ENCODE peak calls at places on chromosomes 13 and 19, in four cellular contexts. One of them, this sample, is unnamed. For H3K4me1 and H3K9me3, the result is how much of the 10 kb centered on the place peaks cover.

GRCh38 chr13:108120332-108120731 is 95.0 kb downstream of the LIG4 start:
- DNase-seq in PC-3: no peak
- DNase-seq in H9: peak
- DNase-seq in HCT116: no peak
- DNase-seq in this sample: no peak

GRCh38 chr13:42041017-42041683 is 7.3 kb upstream of the DGKH start:
- DNase-seq in PC-3: peak
- DNase-seq in H9: peak
- DNase-seq in HCT116: peak
- DNase-seq in this sample: peak

GRCh38 chr19:47432499-47432898 is 13.2 kb upstream of the MEIS3 start:
- DNase-seq in PC-3: no peak
- DNase-seq in H9: no peak
- DNase-seq in HCT116: no peak
- DNase-seq in this sample: no peak

GRCh38 chr13:78625384-78625783 is 22.0 kb upstream of the POU4F1 start:
- DNase-seq in PC-3: no peak
- DNase-seq in H9: no peak
- DNase-seq in HCT116: no peak
- DNase-seq in this sample: no peak

GRCh38 chr13:66835040-66835628 is 395.0 kb downstream of the PCDH9 start:
- DNase-seq in PC-3: no peak
- DNase-seq in H9: no peak
- DNase-seq in HCT116: no peak
- DNase-seq in this sample: peak

GRCh38 chr13:95745289-95745688 is 68.3 kb downstream of the DNAJC3 start:
- DNase-seq in PC-3: no peak
- DNase-seq in H9: peak
- DNase-seq in HCT116: no peak
- DNase-seq in this sample: no peak

GRCh38 chr13:24265453-24265852 is 43.9 kb upstream of the C1QTNF9 start:
- DNase-seq in PC-3: no peak
- DNase-seq in H9: no peak
- DNase-seq in HCT116: no peak
- DNase-seq in this sample: no peak

GRCh38 chr19:32178841-32179410 is 166.5 kb upstream of the ZNF507 start:
- DNase-seq in PC-3: no peak
- DNase-seq in H9: no peak
- DNase-seq in HCT116: no peak
- DNase-seq in this sample: no peak

GRCh38 chr19:47019431-47020041 is at the start of gene NPAS1:
- DNase-seq in PC-3: no peak
- DNase-seq in H9: peak
- DNase-seq in HCT116: no peak
- DNase-seq in this sample: peak

GRCh38 chr19:44924243-44924725 is 9.9 kb downstream of the APOC1 start:
- DNase-seq in PC-3: no peak
- DNase-seq in H9: no peak
- DNase-seq in HCT116: no peak
- DNase-seq in this sample: no peak

GRCh38 chr13:26558074-26558805 is 757 bp downstream of the WASF3 start:
- DNase-seq in PC-3: no peak
- DNase-seq in H9: no peak
- DNase-seq in HCT116: no peak
- DNase-seq in this sample: peak

GRCh38 chr13:114211446-114211845 is 23.3 kb upstream of the CDC16 start:
- DNase-seq in PC-3: no peak
- DNase-seq in H9: no peak
- DNase-seq in HCT116: no peak
- DNase-seq in this sample: no peak

GRCh38 chr19:18846862-18847515 is 15.2 kb downstream of the UPF1 start:
- DNase-seq in PC-3: peak
- DNase-seq in H9: peak
- DNase-seq in HCT116: no peak
- DNase-seq in this sample: peak

GRCh38 chr13:24267283-24267682 is 42.1 kb upstream of the C1QTNF9 start:
- DNase-seq in PC-3: no peak
- DNase-seq in H9: no peak
- DNase-seq in HCT116: no peak
- DNase-seq in this sample: no peak

DNA sequence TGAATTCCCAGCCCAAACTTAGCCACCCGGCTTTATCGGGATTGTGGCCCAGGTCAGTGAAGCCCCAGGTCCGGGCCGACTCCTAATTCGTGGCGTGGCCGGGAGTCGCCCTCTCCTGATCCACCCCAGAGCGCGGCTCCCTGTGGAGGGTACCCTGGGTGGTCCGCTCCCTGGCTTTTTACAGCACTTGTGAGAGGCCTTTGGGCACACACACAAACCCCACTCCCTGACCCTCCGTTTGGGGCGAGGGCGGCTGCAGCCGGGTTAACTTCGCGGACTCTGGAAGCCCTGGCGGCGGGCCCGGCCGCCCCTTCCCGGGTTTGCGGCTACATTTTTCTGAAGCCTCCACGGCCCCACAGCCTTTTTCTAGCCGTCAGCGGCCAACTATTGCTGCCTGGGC is 56.5 kb downstream of the ZNF568 start:
- DNase-seq in PC-3: no peak
- DNase-seq in H9: no peak
- DNase-seq in HCT116: no peak
- DNase-seq in this sample: no peak
- H3K9ac ChIP-seq in PC-3: no peak
- H3K9ac ChIP-seq in H9: no peak
- H3K9ac ChIP-seq in HCT116: no peak
- H3K9ac ChIP-seq in this sample: peak

GRCh38 chr13:29513002-29513980 is 82.2 kb downstream of the SLC7A1 start:
- DNase-seq in PC-3: peak
- DNase-seq in H9: no peak
- DNase-seq in HCT116: no peak
- DNase-seq in this sample: no peak
- H3K4me1 ChIP-seq in PC-3: under half
- H3K4me1 ChIP-seq in H9: under half
- H3K4me1 ChIP-seq in HCT116: under half
- H3K4me1 ChIP-seq in this sample: half or more

DNA sequence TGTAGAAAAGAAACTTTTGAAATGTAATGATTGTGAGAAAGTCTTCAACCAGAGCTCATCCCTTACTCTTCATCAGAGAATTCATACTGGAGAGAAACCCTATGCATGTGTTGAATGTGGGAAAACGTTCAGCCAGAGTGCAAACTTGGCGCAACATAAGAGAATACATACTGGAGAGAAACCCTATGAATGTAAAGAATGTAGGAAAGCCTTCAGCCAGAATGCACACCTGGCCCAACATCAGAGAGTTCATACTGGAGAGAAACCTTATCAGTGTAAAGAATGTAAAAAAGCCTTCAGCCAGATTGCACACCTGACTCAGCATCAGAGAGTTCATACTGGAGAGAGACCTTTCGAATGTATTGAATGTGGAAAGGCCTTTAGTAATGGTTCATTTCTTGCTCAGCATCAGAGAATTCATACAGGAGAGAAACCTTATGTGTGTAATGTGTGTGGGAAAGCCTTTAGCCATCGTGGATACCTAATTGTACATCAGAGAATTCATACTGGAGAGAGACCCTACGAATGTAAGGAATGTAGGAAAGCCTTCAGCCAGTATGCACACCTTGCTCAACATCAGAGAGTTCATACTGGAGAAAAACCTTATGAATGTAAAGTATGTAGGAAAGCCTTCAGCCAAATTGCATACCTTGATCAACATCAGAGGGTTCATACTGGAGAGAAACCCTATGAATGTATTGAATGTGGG is 19.3 kb downstream of the ZNF583 start:
- DNase-seq in PC-3: no peak
- DNase-seq in H9: no peak
- DNase-seq in HCT116: no peak
- DNase-seq in this sample: no peak
- H3K9me3 ChIP-seq in PC-3: half or more
- H3K9me3 ChIP-seq in H9: half or more
- H3K9me3 ChIP-seq in HCT116: under half
- H3K9me3 ChIP-seq in this sample: half or more

GRCh38 chr19:6279620-6279930 is 200 bp downstream of the MLLT1 start:
- DNase-seq in PC-3: no peak
- DNase-seq in H9: no peak
- DNase-seq in HCT116: no peak
- DNase-seq in this sample: no peak

GRCh38 chr19:6276447-6276846 is 3.3 kb downstream of the MLLT1 start:
- DNase-seq in PC-3: no peak
- DNase-seq in H9: no peak
- DNase-seq in HCT116: no peak
- DNase-seq in this sample: peak

GRCh38 chr19:6279931-6280591 is at the start of gene MLLT1:
- DNase-seq in PC-3: peak
- DNase-seq in H9: peak
- DNase-seq in HCT116: peak
- DNase-seq in this sample: peak

GRCh38 chr19:6278740-6279619 is 795 bp downstream of the MLLT1 start:
- DNase-seq in PC-3: no peak
- DNase-seq in H9: no peak
- DNase-seq in HCT116: no peak
- DNase-seq in this sample: peak

GRCh38 chr19:6278051-6278450 is 1.7 kb downstream of the MLLT1 start:
- DNase-seq in PC-3: no peak
- DNase-seq in H9: no peak
- DNase-seq in HCT116: no peak
- DNase-seq in this sample: no peak
- H3K9ac ChIP-seq in PC-3: no peak
- H3K9ac ChIP-seq in H9: no peak
- H3K9ac ChIP-seq in HCT116: no peak
- H3K9ac ChIP-seq in this sample: peak

DNA sequence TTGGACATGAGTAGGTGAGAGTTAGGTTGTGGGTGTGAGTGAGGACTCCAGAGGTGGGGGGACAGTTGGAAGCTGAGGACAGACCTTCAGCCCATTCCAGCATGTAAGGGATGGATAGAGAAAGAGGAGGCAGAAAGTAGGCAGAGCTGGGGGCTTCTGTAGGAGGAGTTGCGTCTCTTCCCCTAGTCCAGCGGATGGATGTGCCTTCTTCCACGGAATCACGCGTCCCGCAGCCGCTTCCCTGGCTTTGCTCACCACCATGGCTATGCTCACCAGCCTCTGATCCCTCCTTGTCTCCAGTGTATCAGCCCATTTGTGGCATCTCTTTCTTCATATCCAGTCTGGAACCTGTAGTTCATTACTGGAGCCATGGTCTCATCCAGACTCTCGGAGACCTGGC is 5.6 kb downstream of the UBAC2 start:
- DNase-seq in PC-3: no peak
- DNase-seq in H9: no peak
- DNase-seq in HCT116: no peak
- DNase-seq in this sample: no peak
- H3K4me1 ChIP-seq in PC-3: under half
- H3K4me1 ChIP-seq in H9: under half
- H3K4me1 ChIP-seq in HCT116: under half
- H3K4me1 ChIP-seq in this sample: under half

DNA sequence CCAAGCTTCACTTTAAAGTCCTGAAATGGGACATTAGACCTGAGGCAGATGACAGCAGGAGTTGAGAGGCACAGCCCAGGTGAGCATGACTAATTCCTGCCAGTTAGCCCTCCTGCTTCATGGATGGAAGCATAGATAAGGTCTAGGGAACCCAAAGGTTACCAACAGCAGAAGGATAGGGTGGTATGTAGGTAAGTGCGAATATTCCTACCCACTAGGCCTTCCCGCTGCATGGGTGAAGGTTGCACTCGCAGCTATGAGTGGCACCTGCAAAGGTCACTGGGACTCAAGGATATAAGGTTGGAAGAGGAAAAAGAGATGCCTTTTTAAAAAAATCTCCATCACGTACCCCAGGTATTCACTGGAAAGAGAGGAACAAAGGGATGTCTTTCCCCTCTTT is 12.2 kb upstream of the MLLT1 start:
- DNase-seq in PC-3: no peak
- DNase-seq in H9: no peak
- DNase-seq in HCT116: peak
- DNase-seq in this sample: no peak
- H3K9me3 ChIP-seq in PC-3: under half
- H3K9me3 ChIP-seq in H9: half or more
- H3K9me3 ChIP-seq in HCT116: under half
- H3K9me3 ChIP-seq in this sample: half or more

GRCh38 chr19:57192993-57193392 is 1.7 kb downstream of the ZNF264 start:
- DNase-seq in PC-3: no peak
- DNase-seq in H9: no peak
- DNase-seq in HCT116: no peak
- DNase-seq in this sample: no peak
- H3K9ac ChIP-seq in PC-3: peak
- H3K9ac ChIP-seq in H9: no peak
- H3K9ac ChIP-seq in HCT116: no peak
- H3K9ac ChIP-seq in this sample: no peak

DNA sequence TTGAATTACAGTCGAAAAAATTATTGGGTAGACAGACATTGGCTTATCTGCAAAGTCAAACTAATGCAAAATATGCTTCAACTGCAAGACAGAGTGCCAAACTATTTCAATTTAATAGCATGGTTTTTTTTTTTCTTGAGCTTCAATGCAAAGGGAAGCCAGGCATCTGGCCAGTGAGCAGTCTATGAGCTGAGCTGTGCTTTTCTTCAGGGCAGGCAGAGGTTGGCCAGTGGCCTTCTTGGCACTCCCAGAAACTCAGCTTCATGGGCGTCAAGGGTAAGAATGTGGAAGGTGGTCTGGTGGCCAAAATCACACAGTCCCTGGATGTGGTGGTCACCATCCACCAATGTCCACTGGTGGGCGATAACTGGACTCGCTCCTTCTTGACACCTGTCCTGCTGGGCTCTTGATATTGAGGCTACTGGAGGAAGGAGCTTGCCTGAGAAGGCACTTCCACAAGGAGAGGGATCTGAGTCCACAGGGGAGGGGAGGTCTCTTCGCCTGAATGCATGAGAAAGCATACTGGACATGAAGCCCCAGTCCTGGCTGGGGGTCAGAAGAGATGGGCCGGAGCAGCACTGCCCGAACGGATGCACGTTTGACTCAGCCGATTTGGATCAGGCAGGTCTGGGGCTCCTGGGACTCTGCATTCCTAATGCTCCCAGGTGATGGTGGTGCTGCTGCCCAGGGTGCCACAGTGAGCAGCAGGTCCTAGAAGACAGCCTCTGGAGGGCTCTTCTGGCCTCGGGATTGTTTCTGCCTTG is 17.1 kb downstream of the COL4A2 start:
- DNase-seq in PC-3: no peak
- DNase-seq in H9: peak
- DNase-seq in HCT116: no peak
- DNase-seq in this sample: no peak
- H3K4me1 ChIP-seq in PC-3: under half
- H3K4me1 ChIP-seq in H9: under half
- H3K4me1 ChIP-seq in HCT116: under half
- H3K4me1 ChIP-seq in this sample: under half

GRCh38 chr13:31036717-31037116 is 104.3 kb downstream of the TEX26 start:
- DNase-seq in PC-3: no peak
- DNase-seq in H9: no peak
- DNase-seq in HCT116: no peak
- DNase-seq in this sample: no peak

GRCh38 chr13:31035162-31035951 is 102.9 kb downstream of the TEX26 start:
- DNase-seq in PC-3: no peak
- DNase-seq in H9: no peak
- DNase-seq in HCT116: no peak
- DNase-seq in this sample: no peak

GRCh38 chr13:31031482-31031881 is 99.0 kb downstream of the TEX26 start:
- DNase-seq in PC-3: no peak
- DNase-seq in H9: no peak
- DNase-seq in HCT116: no peak
- DNase-seq in this sample: no peak

GRCh38 chr13:31029129-31029528 is 96.7 kb downstream of the TEX26 start:
- DNase-seq in PC-3: no peak
- DNase-seq in H9: no peak
- DNase-seq in HCT116: no peak
- DNase-seq in this sample: no peak

GRCh38 chr13:31032574-31033095 is 100.2 kb downstream of the TEX26 start:
- DNase-seq in PC-3: no peak
- DNase-seq in H9: no peak
- DNase-seq in HCT116: no peak
- DNase-seq in this sample: no peak
- H3K9me3 ChIP-seq in PC-3: under half
- H3K9me3 ChIP-seq in H9: under half
- H3K9me3 ChIP-seq in HCT116: under half
- H3K9me3 ChIP-seq in this sample: under half